ENCODE peak calls at places on chromosome 18, in nine cellular contexts. One of them, this sample, is unnamed.
A peak's percentile ranks its signal among the peaks of the same experiment; 100 is the strongest.

GRCh38 chr18:24731158-24731557 is 270.7 kb downstream of the HRH4 start:
- DNase-seq in activated naive CD4-positive, alpha-beta T cell treated with anti-CD3 and anti-CD28 coated beads, Interleukin-2, amount 10 ng/mL, durations not matched to agents 7 days and 5 days: no peak
- DNase-seq in activated CD4-positive, alpha-beta T cell treated with anti-CD3 and anti-CD28 coated beads, Interleukin-2, amount 50 U/mL, for 48 hours: no peak
- DNase-seq in brain microvascular endothelial cell: no peak
- DNase-seq in omental fat pad: no peak
- DNase-seq in activated T-cell treated with anti-CD3 and anti-CD28 coated beads, Interleukin-2, amount 50 U/mL, for 1 hour: no peak
- DNase-seq in M059J: peak; percentile 48
- DNase-seq in GM20000: no peak
- DNase-seq in NCI-H2029 treated with DMSO at 0.1 percent for 48 hours: no peak
- DNase-seq in this sample: no peak

GRCh38 chr18:44957025-44957424 is 276.3 kb downstream of the SETBP1 start:
- DNase-seq in activated T-cell treated with anti-CD3 and anti-CD28 coated beads, Interleukin-2, amount 50 U/mL, for 1 hour: no peak
- DNase-seq in omental fat pad: no peak
- DNase-seq in activated CD4-positive, alpha-beta T cell treated with anti-CD3 and anti-CD28 coated beads, Interleukin-2, amount 50 U/mL, for 48 hours: no peak
- DNase-seq in activated naive CD4-positive, alpha-beta T cell treated with anti-CD3 and anti-CD28 coated beads, Interleukin-2, amount 10 ng/mL, durations not matched to agents 7 days and 5 days: no peak
- DNase-seq in GM20000: no peak
- DNase-seq in NCI-H2029 treated with DMSO at 0.1 percent for 48 hours: no peak
- DNase-seq in M059J: no peak
- DNase-seq in brain microvascular endothelial cell: no peak
- DNase-seq in this sample: no peak

GRCh38 chr18:75526038-75526437 is 98.5 kb upstream of the SMIM21 start:
- DNase-seq in NCI-H2029 treated with DMSO at 0.1 percent for 48 hours: no peak
- DNase-seq in omental fat pad: no peak
- DNase-seq in brain microvascular endothelial cell: no peak
- DNase-seq in GM20000: no peak
- DNase-seq in M059J: no peak
- DNase-seq in activated naive CD4-positive, alpha-beta T cell treated with anti-CD3 and anti-CD28 coated beads, Interleukin-2, amount 10 ng/mL, durations not matched to agents 7 days and 5 days: no peak
- DNase-seq in activated T-cell treated with anti-CD3 and anti-CD28 coated beads, Interleukin-2, amount 50 U/mL, for 1 hour: no peak
- DNase-seq in activated CD4-positive, alpha-beta T cell treated with anti-CD3 and anti-CD28 coated beads, Interleukin-2, amount 50 U/mL, for 48 hours: no peak
- DNase-seq in this sample: no peak

GRCh38 chr18:47912343-47912742 is 18.1 kb downstream of the SMAD2 start:
- DNase-seq in brain microvascular endothelial cell: no peak
- DNase-seq in NCI-H2029 treated with DMSO at 0.1 percent for 48 hours: no peak
- DNase-seq in GM20000: no peak
- DNase-seq in activated naive CD4-positive, alpha-beta T cell treated with anti-CD3 and anti-CD28 coated beads, Interleukin-2, amount 10 ng/mL, durations not matched to agents 7 days and 5 days: no peak
- DNase-seq in M059J: no peak
- DNase-seq in activated CD4-positive, alpha-beta T cell treated with anti-CD3 and anti-CD28 coated beads, Interleukin-2, amount 50 U/mL, for 48 hours: peak; percentile 50
- DNase-seq in activated T-cell treated with anti-CD3 and anti-CD28 coated beads, Interleukin-2, amount 50 U/mL, for 1 hour: no peak
- DNase-seq in omental fat pad: no peak
- DNase-seq in this sample: no peak

GRCh38 chr18:49839012-49839411 is 25.7 kb upstream of the ACAA2 start:
- DNase-seq in activated naive CD4-positive, alpha-beta T cell treated with anti-CD3 and anti-CD28 coated beads, Interleukin-2, amount 10 ng/mL, durations not matched to agents 7 days and 5 days: no peak
- DNase-seq in NCI-H2029 treated with DMSO at 0.1 percent for 48 hours: no peak
- DNase-seq in GM20000: no peak
- DNase-seq in M059J: peak; percentile 92
- DNase-seq in omental fat pad: no peak
- DNase-seq in brain microvascular endothelial cell: peak; percentile 62
- DNase-seq in activated CD4-positive, alpha-beta T cell treated with anti-CD3 and anti-CD28 coated beads, Interleukin-2, amount 50 U/mL, for 48 hours: no peak
- DNase-seq in activated T-cell treated with anti-CD3 and anti-CD28 coated beads, Interleukin-2, amount 50 U/mL, for 1 hour: no peak
- DNase-seq in this sample: peak; percentile 77

GRCh38 chr18:59551902-59552635 is 145.2 kb downstream of the CCBE1 start:
- DNase-seq in GM20000: no peak
- DNase-seq in NCI-H2029 treated with DMSO at 0.1 percent for 48 hours: no peak
- DNase-seq in M059J: peak; percentile 3
- DNase-seq in omental fat pad: no peak
- DNase-seq in activated CD4-positive, alpha-beta T cell treated with anti-CD3 and anti-CD28 coated beads, Interleukin-2, amount 50 U/mL, for 48 hours: no peak
- DNase-seq in activated T-cell treated with anti-CD3 and anti-CD28 coated beads, Interleukin-2, amount 50 U/mL, for 1 hour: no peak
- DNase-seq in activated naive CD4-positive, alpha-beta T cell treated with anti-CD3 and anti-CD28 coated beads, Interleukin-2, amount 10 ng/mL, durations not matched to agents 7 days and 5 days: no peak
- DNase-seq in brain microvascular endothelial cell: no peak
- DNase-seq in this sample: no peak

GRCh38 chr18:34658101-34658500 is 52.0 kb upstream of the DTNA start:
- DNase-seq in activated CD4-positive, alpha-beta T cell treated with anti-CD3 and anti-CD28 coated beads, Interleukin-2, amount 50 U/mL, for 48 hours: no peak
- DNase-seq in activated T-cell treated with anti-CD3 and anti-CD28 coated beads, Interleukin-2, amount 50 U/mL, for 1 hour: no peak
- DNase-seq in M059J: no peak
- DNase-seq in brain microvascular endothelial cell: no peak
- DNase-seq in activated naive CD4-positive, alpha-beta T cell treated with anti-CD3 and anti-CD28 coated beads, Interleukin-2, amount 10 ng/mL, durations not matched to agents 7 days and 5 days: no peak
- DNase-seq in omental fat pad: no peak
- DNase-seq in NCI-H2029 treated with DMSO at 0.1 percent for 48 hours: no peak
- DNase-seq in GM20000: no peak
- DNase-seq in this sample: no peak

GRCh38 chr18:70442933-70443332 is 154.1 kb downstream of the SOCS6 start:
- DNase-seq in activated CD4-positive, alpha-beta T cell treated with anti-CD3 and anti-CD28 coated beads, Interleukin-2, amount 50 U/mL, for 48 hours: no peak
- DNase-seq in activated naive CD4-positive, alpha-beta T cell treated with anti-CD3 and anti-CD28 coated beads, Interleukin-2, amount 10 ng/mL, durations not matched to agents 7 days and 5 days: no peak
- DNase-seq in omental fat pad: no peak
- DNase-seq in M059J: no peak
- DNase-seq in brain microvascular endothelial cell: no peak
- DNase-seq in NCI-H2029 treated with DMSO at 0.1 percent for 48 hours: no peak
- DNase-seq in GM20000: no peak
- DNase-seq in activated T-cell treated with anti-CD3 and anti-CD28 coated beads, Interleukin-2, amount 50 U/mL, for 1 hour: no peak
- DNase-seq in this sample: no peak

This sample was measured in kidney epithelial cell.